ENCODE peak calls at places on chromosomes 12 and 14, in eight cellular contexts. One of them, this sample, is unnamed.

GRCh38 chr14:69398818-69399210 is 322 bp downstream of the SLC39A9 start:
- ATAC-seq in foreskin keratinocyte: peak
- ATAC-seq in heart left ventricle: no peak
- ATAC-seq in activated CD8-positive, alpha-beta memory T cell treated with anti-CD3 and anti-CD28 coated beads, Interleukin-2, amount 10 ng/mL, durations not matched to agents 7 days and 5 days: peak
- ATAC-seq in activated naive CD8-positive, alpha-beta T cell treated with anti-CD3 and anti-CD28 coated beads, Interleukin-2, amount 10 ng/mL, durations not matched to agents 7 days and 5 days: peak
- ATAC-seq in stimulated activated naive CD8-positive, alpha-beta T cell treated with anti-CD3 and anti-CD28 coated beads, Interleukin-15, amount 100 ng/mL, for 72 hours: peak
- ATAC-seq in left cardiac atrium: no peak
- ATAC-seq in DND-41: peak
- ATAC-seq in this sample: peak

GRCh38 chr14:61894452-61895077 is 132.3 kb downstream of the SNAPC1 start:
- ATAC-seq in heart left ventricle: no peak
- ATAC-seq in DND-41: peak
- ATAC-seq in left cardiac atrium: no peak
- ATAC-seq in activated naive CD8-positive, alpha-beta T cell treated with anti-CD3 and anti-CD28 coated beads, Interleukin-2, amount 10 ng/mL, durations not matched to agents 7 days and 5 days: no peak
- ATAC-seq in activated CD8-positive, alpha-beta memory T cell treated with anti-CD3 and anti-CD28 coated beads, Interleukin-2, amount 10 ng/mL, durations not matched to agents 7 days and 5 days: no peak
- ATAC-seq in stimulated activated naive CD8-positive, alpha-beta T cell treated with anti-CD3 and anti-CD28 coated beads, Interleukin-15, amount 100 ng/mL, for 72 hours: no peak
- ATAC-seq in foreskin keratinocyte: peak
- ATAC-seq in this sample: peak

GRCh38 chr12:2384533-2385328 is 331.9 kb downstream of the CACNA1C start:
- ATAC-seq in DND-41: no peak
- ATAC-seq in left cardiac atrium: peak
- ATAC-seq in heart left ventricle: peak
- ATAC-seq in foreskin keratinocyte: no peak
- ATAC-seq in activated CD8-positive, alpha-beta memory T cell treated with anti-CD3 and anti-CD28 coated beads, Interleukin-2, amount 10 ng/mL, durations not matched to agents 7 days and 5 days: no peak
- ATAC-seq in activated naive CD8-positive, alpha-beta T cell treated with anti-CD3 and anti-CD28 coated beads, Interleukin-2, amount 10 ng/mL, durations not matched to agents 7 days and 5 days: no peak
- ATAC-seq in stimulated activated naive CD8-positive, alpha-beta T cell treated with anti-CD3 and anti-CD28 coated beads, Interleukin-15, amount 100 ng/mL, for 72 hours: no peak
- ATAC-seq in this sample: no peak

GRCh38 chr12:79407671-79408622 is 282.8 kb downstream of the PAWR start:
- ATAC-seq in foreskin keratinocyte: peak
- ATAC-seq in stimulated activated naive CD8-positive, alpha-beta T cell treated with anti-CD3 and anti-CD28 coated beads, Interleukin-15, amount 100 ng/mL, for 72 hours: peak
- ATAC-seq in activated naive CD8-positive, alpha-beta T cell treated with anti-CD3 and anti-CD28 coated beads, Interleukin-2, amount 10 ng/mL, durations not matched to agents 7 days and 5 days: no peak
- ATAC-seq in activated CD8-positive, alpha-beta memory T cell treated with anti-CD3 and anti-CD28 coated beads, Interleukin-2, amount 10 ng/mL, durations not matched to agents 7 days and 5 days: no peak
- ATAC-seq in heart left ventricle: peak
- ATAC-seq in DND-41: peak
- ATAC-seq in left cardiac atrium: peak
- ATAC-seq in this sample: peak

GRCh38 chr12:31011746-31012567 is 61.7 kb upstream of the DDX11 start:
- ATAC-seq in left cardiac atrium: no peak
- ATAC-seq in DND-41: no peak
- ATAC-seq in stimulated activated naive CD8-positive, alpha-beta T cell treated with anti-CD3 and anti-CD28 coated beads, Interleukin-15, amount 100 ng/mL, for 72 hours: peak
- ATAC-seq in activated naive CD8-positive, alpha-beta T cell treated with anti-CD3 and anti-CD28 coated beads, Interleukin-2, amount 10 ng/mL, durations not matched to agents 7 days and 5 days: no peak
- ATAC-seq in activated CD8-positive, alpha-beta memory T cell treated with anti-CD3 and anti-CD28 coated beads, Interleukin-2, amount 10 ng/mL, durations not matched to agents 7 days and 5 days: peak
- ATAC-seq in foreskin keratinocyte: peak
- ATAC-seq in heart left ventricle: no peak
- ATAC-seq in this sample: no peak

GRCh38 chr12:31860401-31860800 is 98.8 kb upstream of the RESF1 start:
- ATAC-seq in left cardiac atrium: no peak
- ATAC-seq in activated CD8-positive, alpha-beta memory T cell treated with anti-CD3 and anti-CD28 coated beads, Interleukin-2, amount 10 ng/mL, durations not matched to agents 7 days and 5 days: no peak
- ATAC-seq in DND-41: no peak
- ATAC-seq in activated naive CD8-positive, alpha-beta T cell treated with anti-CD3 and anti-CD28 coated beads, Interleukin-2, amount 10 ng/mL, durations not matched to agents 7 days and 5 days: no peak
- ATAC-seq in heart left ventricle: no peak
- ATAC-seq in foreskin keratinocyte: no peak
- ATAC-seq in stimulated activated naive CD8-positive, alpha-beta T cell treated with anti-CD3 and anti-CD28 coated beads, Interleukin-15, amount 100 ng/mL, for 72 hours: no peak
- ATAC-seq in this sample: no peak

GRCh38 chr12:122336015-122336946 is 70.0 kb upstream of the VPS33A start:
- ATAC-seq in activated naive CD8-positive, alpha-beta T cell treated with anti-CD3 and anti-CD28 coated beads, Interleukin-2, amount 10 ng/mL, durations not matched to agents 7 days and 5 days: peak
- ATAC-seq in heart left ventricle: no peak
- ATAC-seq in foreskin keratinocyte: no peak
- ATAC-seq in left cardiac atrium: no peak
- ATAC-seq in activated CD8-positive, alpha-beta memory T cell treated with anti-CD3 and anti-CD28 coated beads, Interleukin-2, amount 10 ng/mL, durations not matched to agents 7 days and 5 days: peak
- ATAC-seq in stimulated activated naive CD8-positive, alpha-beta T cell treated with anti-CD3 and anti-CD28 coated beads, Interleukin-15, amount 100 ng/mL, for 72 hours: peak
- ATAC-seq in DND-41: peak
- ATAC-seq in this sample: peak

GRCh38 chr14:24162083-24162482 is 1.0 kb downstream of the IRF9 start:
- ATAC-seq in heart left ventricle: no peak
- ATAC-seq in activated CD8-positive, alpha-beta memory T cell treated with anti-CD3 and anti-CD28 coated beads, Interleukin-2, amount 10 ng/mL, durations not matched to agents 7 days and 5 days: no peak
- ATAC-seq in DND-41: no peak
- ATAC-seq in activated naive CD8-positive, alpha-beta T cell treated with anti-CD3 and anti-CD28 coated beads, Interleukin-2, amount 10 ng/mL, durations not matched to agents 7 days and 5 days: no peak
- ATAC-seq in foreskin keratinocyte: no peak
- ATAC-seq in stimulated activated naive CD8-positive, alpha-beta T cell treated with anti-CD3 and anti-CD28 coated beads, Interleukin-15, amount 100 ng/mL, for 72 hours: no peak
- ATAC-seq in left cardiac atrium: no peak
- ATAC-seq in this sample: peak

GRCh38 chr12:58117201-58117600 is 175.8 kb downstream of the ATP23 start:
- ATAC-seq in activated naive CD8-positive, alpha-beta T cell treated with anti-CD3 and anti-CD28 coated beads, Interleukin-2, amount 10 ng/mL, durations not matched to agents 7 days and 5 days: no peak
- ATAC-seq in DND-41: peak
- ATAC-seq in stimulated activated naive CD8-positive, alpha-beta T cell treated with anti-CD3 and anti-CD28 coated beads, Interleukin-15, amount 100 ng/mL, for 72 hours: no peak
- ATAC-seq in heart left ventricle: no peak
- ATAC-seq in left cardiac atrium: no peak
- ATAC-seq in foreskin keratinocyte: no peak
- ATAC-seq in activated CD8-positive, alpha-beta memory T cell treated with anti-CD3 and anti-CD28 coated beads, Interleukin-2, amount 10 ng/mL, durations not matched to agents 7 days and 5 days: no peak
- ATAC-seq in this sample: no peak

This sample was measured in activated T-helper 17 cell treated with anti-CD3 and anti-CD28 coated beads, Interleukin-2, amount 50 U/mL, for 72 hours.